ENCODE peak calls at places on chromosomes 12 and 14, in eight cellular contexts. S is pancreas; M is CD4-positive, CD25-positive, alpha-beta regulatory T cell; F is left cardiac atrium; K is C1 segment of cervical spinal cord; T is M059J; Y is sciatic nerve; H is stimulated activated CD4-positive, alpha-beta T cell treated with anti-CD3 and anti-CD28 coated beads, Interleukin-15, amount 100 ng/mL, for 1 hour. U is an unnamed sample.

GRCh38 chr12:121712462-121713256 is at the start of gene TMEM120B:
- DNase-seq in M (peak; percentile 82), H (peak; percentile 75), S (peak; percentile 89), K (peak; percentile 91), F (peak; percentile 89), T (peak; percentile 59), Y (peak; percentile 92), U (no peak)

GRCh38 chr12:120970310-120970709 is 8.0 kb upstream of the HNF1A start:
- DNase-seq in M (no peak), T (no peak), Y (no peak), H (no peak), S (no peak), F (no peak), K (no peak), U (no peak)

GRCh38 chr12:52053570-52054209 is 2.4 kb downstream of the NR4A1 start:
- DNase-seq in T (peak; percentile 27), K (no peak), S (no peak), Y (peak; percentile 81), H (peak; percentile 28), M (no peak), F (peak; percentile 55), U (no peak)

GRCh38 chr12:40688085-40688725 is 4.0 kb upstream of the CNTN1 start:
- DNase-seq in H (no peak), T (no peak), M (no peak), K (peak; percentile 26), F (no peak), Y (no peak), S (no peak), U (no peak)

GRCh38 chr14:101201535-101202125 is 298.1 kb upstream of the RTL1 start:
- DNase-seq in H (no peak), M (no peak), F (no peak), T (no peak), S (no peak), Y (peak; percentile 43), K (no peak), U (no peak)

GRCh38 chr14:63727231-63727735 is 582 bp downstream of the SGPP1 start:
- DNase-seq in K (peak; percentile 80), H (no peak), M (peak; percentile 12), F (peak; percentile 55), T (peak; percentile 47), S (peak; percentile 50), Y (peak; percentile 67), U (no peak)

GRCh38 chr12:108374596-108375320 is 35.6 kb upstream of the CMKLR1 start:
- DNase-seq in T (no peak), F (no peak), S (no peak), H (no peak), Y (no peak), M (no peak), K (no peak), U (no peak)

GRCh38 chr14:29663281-29663801 is 264.3 kb downstream of the PRKD1 start:
- DNase-seq in T (no peak), M (no peak), Y (no peak), F (no peak), S (no peak), K (no peak), H (no peak), U (no peak)

GRCh38 chr12:109134186-109134917 is 18.0 kb downstream of the ACACB start:
- DNase-seq in H (no peak), T (peak; percentile 40), M (no peak), S (peak; percentile 62), K (peak; percentile 20), Y (peak; percentile 61), F (peak; percentile 47), U (no peak)

GRCh38 chr12:47318963-47319362 is 239.2 kb upstream of the AMIGO2 start:
- DNase-seq in Y (no peak), T (no peak), S (no peak), K (no peak), F (no peak), H (no peak), M (no peak), U (no peak)

GRCh38 chr14:39426605-39427004 is 5.6 kb downstream of the FBXO33 start:
- DNase-seq in T (peak; percentile 65), F (no peak), S (no peak), Y (no peak), H (no peak), M (no peak), K (no peak), U (peak; percentile 76)

GRCh38 chr12:79886917-79887519 is 47.9 kb downstream of the PPP1R12A start:
- DNase-seq in F (no peak), M (no peak), H (no peak), T (peak; percentile 56), S (no peak), Y (no peak), K (no peak), U (peak; percentile 71)

U was measured in renal cortical epithelial cell.